ENCODE peak calls at places on chromosomes 4 and X, in six cellular contexts. N, L, H, B, O and S are unnamed samples.

GRCh38 chrX:13366698-13367097 is 46.8 kb upstream of the ATXN3L start:
- DNase-seq in H (no peak), L (no peak), N (no peak), O (no peak), B (no peak), S (no peak)

GRCh38 chr4:94455081-94455480 is 3.3 kb downstream of the PDLIM5 start:
- DNase-seq in L (no peak), H (no peak), O (no peak), N (peak; percentile 83), B (no peak), S (no peak)

GRCh38 chrX:123859409-123859827 is 435 bp upstream of the XIAP start:
- DNase-seq in H (peak; percentile 86), N (peak; percentile 72), L (no peak), B (no peak), O (peak; percentile 59), S (peak; percentile 51)

GRCh38 chrX:8815460-8816065 is 14.4 kb upstream of the FAM9A start:
- DNase-seq in L (no peak), B (peak; percentile 48), H (peak; percentile 54), O (peak; percentile 9), N (peak; percentile 21), S (no peak)

GRCh38 chr4:182126096-182126495 is 117.1 kb upstream of the TENM3 start:
- DNase-seq in O (no peak), H (no peak), N (no peak), B (no peak), L (no peak), S (no peak)

GRCh38 chr4:99875073-99875472 is 19.2 kb downstream of the LAMTOR3 start:
- DNase-seq in L (no peak), N (no peak), B (no peak), H (no peak), O (no peak), S (no peak)

GRCh38 chr4:2795558-2796260 is 2.8 kb downstream of the SH3BP2 start:
- DNase-seq in N (no peak), H (no peak), L (no peak), B (no peak), O (no peak), S (no peak)

GRCh38 chr4:43782391-43782790 is 666.2 kb downstream of the KCTD8 start:
- DNase-seq in O (no peak), L (no peak), H (no peak), B (no peak), N (no peak), S (no peak)

GRCh38 chr4:54277691-54278090 is 48.6 kb downstream of the PDGFRA start:
- DNase-seq in N (peak; percentile 56), B (no peak), O (no peak), L (no peak), H (no peak), S (no peak)

GRCh38 chr4:120765271-120765985 is 157.1 kb downstream of the PRDM5 start:
- DNase-seq in B (no peak), N (no peak), H (peak; percentile 5), O (no peak), L (no peak), S (no peak)

GRCh38 chr4:104491826-104492771 is 2.6 kb downstream of the CXXC4 start:
- DNase-seq in B (peak; percentile 55), L (no peak), N (no peak), H (peak; percentile 52), O (no peak), S (no peak)

GRCh38 chr4:118058955-118059354 is 24.7 kb downstream of the NDST3 start:
- DNase-seq in H (no peak), N (no peak), L (no peak), B (no peak), O (no peak), S (no peak)

GRCh38 chr4:53055274-53055673 is 193.2 kb downstream of the RASL11B start:
- DNase-seq in O (no peak), H (no peak), N (peak; percentile 2), B (no peak), L (no peak), S (no peak)

GRCh38 chrX:133709486-133709885 is 275.9 kb downstream of the GPC3 start:
- DNase-seq in N (no peak), H (no peak), B (no peak), O (no peak), L (no peak), S (no peak)

GRCh38 chrX:71514367-71515038 is 18.4 kb upstream of the OGT start:
- DNase-seq in H (no peak), B (peak; percentile 39), N (no peak), L (no peak), O (no peak), S (no peak)

GRCh38 chr4:26878729-26879415 is 18.2 kb downstream of the STIM2 start:
- DNase-seq in O (no peak), N (no peak), H (no peak), L (no peak), B (no peak), S (no peak)

GRCh38 chrX:333611-334311 is 15.2 kb upstream of the GTPBP6 start:
- DNase-seq in H (no peak), L (peak; percentile 13), O (no peak), N (no peak), B (no peak), S (no peak)

GRCh38 chr4:81786063-81786763 is 314.5 kb upstream of the RASGEF1B start:
- DNase-seq in O (no peak), B (no peak), L (no peak), H (peak; percentile 43), N (peak; percentile 44), S (no peak)

GRCh38 chr4:55546633-55547460 is at the start of gene CLOCK:
- DNase-seq in O (peak; percentile 84), N (peak; percentile 91), H (peak; percentile 93), B (peak; percentile 93), L (peak; percentile 84), S (peak; percentile 72)

GRCh38 chrX:3811331-3812311 is 98.2 kb upstream of the PRKX start:
- DNase-seq in O (peak; percentile 50), N (no peak), L (peak; percentile 55), B (peak; percentile 52), H (peak; percentile 39), S (peak; percentile 1)

GRCh38 chrX:70433848-70434351 is 10.7 kb upstream of the DLG3 start:
- DNase-seq in B (peak; percentile 89), O (peak; percentile 54), L (peak; percentile 73), H (peak; percentile 60), N (peak; percentile 70), S (peak; percentile 55)

GRCh38 chr4:30380404-30380998 is 339.7 kb upstream of the PCDH7 start:
- DNase-seq in L (no peak), N (peak; percentile 47), O (no peak), H (peak; percentile 3), B (peak; percentile 60), S (no peak)

GRCh38 chr4:24646777-24647460 is 62.6 kb upstream of the DHX15 start:
- DNase-seq in L (no peak), H (no peak), N (no peak), O (no peak), B (no peak), S (no peak)

GRCh38 chrX:103831342-103831802 is 685 bp downstream of the RAB9B start:
- DNase-seq in O (no peak), H (no peak), L (peak; percentile 68), B (no peak), N (peak; percentile 5), S (peak; percentile 48)

GRCh38 chr4:109121561-109121960 is 180.9 kb downstream of the COL25A1 start:
- DNase-seq in N (no peak), B (no peak), O (no peak), L (no peak), H (no peak), S (no peak)

GRCh38 chr4:141647982-141648381 is 11.6 kb downstream of the IL15 start:
- DNase-seq in O (no peak), L (no peak), H (no peak), N (no peak), B (no peak), S (no peak)

GRCh38 chrX:154372612-154373022 is 1.8 kb downstream of the FLNA start:
- DNase-seq in L (no peak), O (no peak), H (no peak), B (no peak), N (no peak), S (no peak)

GRCh38 chrX:11137543-11138139 is 26.5 kb downstream of the HCCS start:
- DNase-seq in L (no peak), N (no peak), O (no peak), H (peak; percentile 6), B (no peak), S (no peak)

GRCh38 chrX:17028381-17028780 is 81.9 kb downstream of the REPS2 start:
- DNase-seq in B (no peak), H (no peak), O (no peak), N (no peak), L (no peak), S (no peak)

GRCh38 chr4:86972997-86973396 is 38.2 kb downstream of the AFF1 start:
- DNase-seq in L (no peak), H (no peak), O (no peak), N (peak; percentile 61), B (peak; percentile 50), S (no peak)

GRCh38 chr4:3852309-3852708 is 86.1 kb downstream of the ADRA2C start:
- DNase-seq in H (no peak), L (no peak), B (no peak), N (no peak), O (no peak), S (no peak)

GRCh38 chr4:54076673-54077072 is 12.3 kb upstream of the CHIC2 start:
- DNase-seq in O (no peak), L (no peak), N (no peak), H (no peak), B (no peak), S (no peak)

GRCh38 chrX:153639177-153640044 is 7.6 kb upstream of the DUSP9 start:
- DNase-seq in O (no peak), B (peak; percentile 8), L (no peak), H (no peak), N (no peak), S (no peak)

GRCh38 chr4:147516133-147516532 is 35.2 kb downstream of the EDNRA start:
- DNase-seq in H (no peak), O (no peak), B (no peak), L (no peak), N (no peak), S (no peak)

GRCh38 chrX:120697053-120697452 is 67.2 kb upstream of the C1GALT1C1 start:
- DNase-seq in N (no peak), H (no peak), L (no peak), O (no peak), B (no peak), S (no peak)

GRCh38 chrX:19183777-19184485 is 61.7 kb upstream of the ADGRG2 start:
- DNase-seq in L (no peak), H (no peak), N (no peak), B (no peak), O (no peak), S (no peak)

GRCh38 chr4:168585168-168586091 is 88.6 kb downstream of the PALLD start:
- DNase-seq in L (no peak), O (peak; percentile 7), H (peak; percentile 36), B (peak; percentile 83), N (peak; percentile 77), S (no peak)

GRCh38 chr4:83639849-83640493 is 104.1 kb downstream of the GPAT3 start:
- DNase-seq in B (peak; percentile 54), N (peak; percentile 81), O (peak; percentile 58), H (peak; percentile 43), L (peak; percentile 69), S (peak; percentile 7)

GRCh38 chrX:40095588-40096394 is 2.0 kb downstream of the BCOR start:
- DNase-seq in N (peak; percentile 31), L (no peak), O (no peak), H (peak; percentile 74), B (no peak), S (no peak)

GRCh38 chr4:56622176-56622575 is 58.9 kb downstream of the HOPX start:
- DNase-seq in O (no peak), H (no peak), L (no peak), B (no peak), N (no peak), S (no peak)